ENCODE peak calls at places on chromosome 21, in nine cellular contexts. P, L, Y, W, N, V, I, X and D are unnamed samples.

GRCh38 chr21:17427831-17428483 is 84.9 kb upstream of the CXADR start:
- DNase-seq in P (no peak), L (peak; percentile 92), Y (no peak), W (no peak), N (no peak), V (no peak), I (no peak), X (no peak), D (no peak)

GRCh38 chr21:36430841-36431240 is 45.6 kb downstream of the CHAF1B start:
- DNase-seq in P (no peak), L (no peak), Y (no peak), W (no peak), N (no peak), V (no peak), I (no peak), X (no peak), D (peak; percentile 33)

GRCh38 chr21:37828515-37828914 is 87.7 kb downstream of the KCNJ6 start:
- DNase-seq in P (no peak), L (no peak), Y (no peak), W (no peak), N (no peak), V (no peak), I (no peak), X (no peak), D (no peak)

GRCh38 chr21:42758721-42759593 is 105.5 kb downstream of the PDE9A start:
- DNase-seq in P (no peak), L (no peak), Y (no peak), W (no peak), N (no peak), V (no peak), I (no peak), X (no peak), D (no peak)

GRCh38 chr21:37546949-37547614 is 180.5 kb downstream of the DYRK1A start:
- DNase-seq in P (no peak), L (no peak), Y (no peak), W (peak; percentile 22), N (no peak), V (no peak), I (no peak), X (no peak), D (peak; percentile 55)

GRCh38 chr21:20856926-20857325 is 141.3 kb upstream of the NCAM2 start:
- DNase-seq in P (no peak), L (no peak), Y (peak; percentile 29), W (no peak), N (no peak), V (no peak), I (no peak), X (no peak), D (no peak)

GRCh38 chr21:15967661-15968060 is 237.9 kb downstream of the USP25 start:
- DNase-seq in P (no peak), L (no peak), Y (no peak), W (peak; percentile 40), N (peak; percentile 40), V (no peak), I (no peak), X (no peak), D (peak; percentile 45)

GRCh38 chr21:17925900-17926299 is 106.7 kb upstream of the C21orf91 start:
- DNase-seq in P (no peak), L (peak; percentile 21), Y (peak; percentile 39), W (peak; percentile 50), N (peak; percentile 43), V (no peak), I (peak; percentile 27), X (peak; percentile 63), D (peak; percentile 39)

GRCh38 chr21:41883582-41883981 is 4.4 kb upstream of the PRDM15 start:
- DNase-seq in P (no peak), L (no peak), Y (no peak), W (no peak), N (no peak), V (no peak), I (no peak), X (no peak), D (peak; percentile 44)

GRCh38 chr21:36542312-36543101 is 62.6 kb upstream of the CLDN14 start:
- DNase-seq in P (no peak), L (peak; percentile 80), Y (peak; percentile 23), W (no peak), N (peak; percentile 85), V (no peak), I (peak; percentile 54), X (peak; percentile 98), D (no peak)

GRCh38 chr21:42199488-42200463 is 19.2 kb upstream of the ABCG1 start:
- DNase-seq in P (no peak), L (peak; percentile 79), Y (peak; percentile 56), W (peak; percentile 49), N (no peak), V (no peak), I (no peak), X (no peak), D (peak; percentile 85)

GRCh38 chr21:29477941-29478340 is 179.2 kb downstream of the BACH1 start:
- DNase-seq in P (no peak), L (no peak), Y (no peak), W (peak; percentile 29), N (no peak), V (no peak), I (no peak), X (no peak), D (peak; percentile 77)

GRCh38 chr21:21688877-21689276 is 690.7 kb downstream of the NCAM2 start:
- DNase-seq in P (no peak), L (no peak), Y (peak; percentile 27), W (peak; percentile 46), N (peak; percentile 80), V (peak; percentile 5), I (peak; percentile 67), X (peak; percentile 65), D (peak; percentile 53)

GRCh38 chr21:16468191-16468590 is 738.4 kb downstream of the USP25 start:
- DNase-seq in P (no peak), L (no peak), Y (no peak), W (peak; percentile 51), N (no peak), V (no peak), I (no peak), X (no peak), D (peak; percentile 44)

GRCh38 chr21:37430184-37430821 is 63.7 kb downstream of the DYRK1A start:
- DNase-seq in P (no peak), L (no peak), Y (peak; percentile 25), W (peak; percentile 24), N (no peak), V (no peak), I (no peak), X (no peak), D (no peak)

GRCh38 chr21:17476006-17476405 is 36.8 kb upstream of the CXADR start:
- DNase-seq in P (no peak), L (peak; percentile 52), Y (no peak), W (no peak), N (no peak), V (no peak), I (no peak), X (peak; percentile 19), D (no peak)

GRCh38 chr21:43803558-43804300 is 14.4 kb downstream of the RRP1 start:
- DNase-seq in P (no peak), L (no peak), Y (no peak), W (no peak), N (no peak), V (no peak), I (no peak), X (no peak), D (no peak)
- H3K4me2 ChIP-seq in P (no peak overlapping the region), L (no peak overlapping the region), Y (no peak overlapping the region), W (no peak overlapping the region), N (no peak overlapping the region), V (no peak overlapping the region), I (no peak overlapping the region), X (no peak overlapping the region), D (no peak overlapping the region)

GRCh38 chr21:25809013-25809412 is 74.2 kb downstream of the GABPA start:
- DNase-seq in P (no peak), L (no peak), Y (no peak), W (peak; percentile 86), N (no peak), V (no peak), I (no peak), X (no peak), D (peak; percentile 36)
- TF ChIP-seq EZH2phosphoT487 in P (no peak), L (no peak), Y (no peak), W (no peak), N (no peak), V (no peak), I (no peak), X (no peak), D (no peak)

GRCh38 chr21:19244502-19245187 is 841.1 kb upstream of the TMPRSS15 start:
- DNase-seq in P (no peak), L (no peak), Y (no peak), W (no peak), N (no peak), V (no peak), I (no peak), X (no peak), D (no peak)
- H3K4me3 ChIP-seq in P (no peak overlapping the region), L (no peak overlapping the region), Y (no peak overlapping the region), W (no peak overlapping the region), N (no peak overlapping the region), V (no peak overlapping the region), I (no peak overlapping the region), X (no peak overlapping the region), D (no peak overlapping the region)

GRCh38 chr21:45863751-45864150 is 117.8 kb upstream of the COL6A1 start:
- DNase-seq in P (no peak), L (no peak), Y (no peak), W (no peak), N (no peak), V (no peak), I (no peak), X (no peak), D (no peak)

GRCh38 chr21:45867041-45867630 is 114.4 kb upstream of the COL6A1 start:
- DNase-seq in P (no peak), L (no peak), Y (no peak), W (no peak), N (no peak), V (no peak), I (no peak), X (no peak), D (no peak)

GRCh38 chr21:45866473-45867010 is 115.0 kb upstream of the COL6A1 start:
- DNase-seq in P (no peak), L (no peak), Y (no peak), W (no peak), N (no peak), V (no peak), I (no peak), X (no peak), D (no peak)

GRCh38 chr21:45864436-45864835 is 117.1 kb upstream of the COL6A1 start:
- DNase-seq in P (no peak), L (no peak), Y (no peak), W (no peak), N (no peak), V (no peak), I (no peak), X (no peak), D (peak; percentile 56)

DNA sequence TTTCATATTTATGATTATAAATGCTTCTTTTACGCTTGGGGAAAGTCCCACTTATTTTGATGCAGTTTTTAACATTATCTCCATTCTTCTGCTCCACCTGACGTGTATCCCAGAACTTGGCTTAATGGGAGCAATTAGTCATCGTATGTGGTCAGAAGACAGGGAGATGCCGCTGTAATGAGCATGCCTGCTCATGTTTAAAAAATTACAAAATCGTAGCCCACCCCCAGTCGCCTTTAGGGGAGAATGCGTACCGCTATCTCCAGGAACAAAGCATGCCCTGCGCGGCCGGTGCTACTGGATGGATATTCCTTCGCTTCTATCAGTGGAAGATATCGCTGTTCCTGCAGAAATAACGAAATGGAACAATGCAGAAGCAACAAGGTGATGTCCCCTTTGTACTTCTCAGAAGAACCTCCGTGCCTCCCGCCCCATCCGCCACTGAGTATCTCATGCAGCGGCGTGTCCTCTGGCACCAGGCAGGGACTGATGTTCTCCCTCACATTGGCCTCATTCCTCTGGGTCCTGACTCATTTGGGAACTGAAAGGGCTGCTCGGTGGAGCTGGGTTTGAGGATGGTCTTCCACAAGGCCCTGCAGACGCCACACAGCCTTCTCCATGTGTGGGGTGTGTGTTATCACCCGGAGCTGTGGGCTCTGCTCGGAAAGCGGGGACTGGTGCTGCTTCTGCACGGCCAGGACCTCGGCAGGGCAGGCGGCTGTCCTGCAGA is 116.3 kb upstream of the COL6A1 start:
- DNase-seq in P (no peak), L (no peak), Y (no peak), W (peak; percentile 80), N (no peak), V (no peak), I (no peak), X (no peak), D (peak; percentile 84)
- H3K4me2 ChIP-seq in P (peak overlapping the region; percentile 20), L (no peak overlapping the region), Y (no peak overlapping the region), W (peak overlapping the region; percentile 20), N (no peak overlapping the region), V (peak overlapping the region; percentile 22), I (no peak overlapping the region), X (no peak overlapping the region), D (peak overlapping the region; percentile 65)